ENCODE peak calls at places on chromosomes 3 and 15, in nine cellular contexts. K, W, J, H, Y, S, M, X and P are unnamed samples.

GRCh38 chr15:67126551-67127333 is 61.3 kb downstream of the SMAD3 start:
- DNase-seq in K (peak; percentile 8), W (no peak), J (no peak), H (no peak), Y (no peak), S (no peak), M (peak; percentile 66), X (no peak), P (no peak)

GRCh38 chr3:54772707-54773106 is 155.2 kb downstream of the LRTM1 start:
- DNase-seq in K (no peak), W (no peak), J (no peak), H (no peak), Y (no peak), S (no peak), M (no peak), X (no peak), P (no peak)

GRCh38 chr15:98801234-98801561 is 152.9 kb downstream of the IGF1R start:
- DNase-seq in K (peak; percentile 12), W (no peak), J (no peak), H (peak; percentile 16), Y (no peak), S (no peak), M (no peak), X (no peak), P (no peak)

GRCh38 chr3:195849322-195850074 is 37.8 kb upstream of the MUC4 start:
- DNase-seq in K (no peak), W (no peak), J (no peak), H (no peak), Y (peak; percentile 70), S (no peak), M (no peak), X (no peak), P (no peak)

GRCh38 chr3:169668081-169668956 is 4.8 kb upstream of the MECOM start:
- DNase-seq in K (peak; percentile 59), W (no peak), J (no peak), H (no peak), Y (peak; percentile 22), S (peak; percentile 47), M (peak; percentile 13), X (no peak), P (peak; percentile 79)

GRCh38 chr3:18246336-18247060 is 178.6 kb downstream of the SATB1 start:
- DNase-seq in K (peak; percentile 5), W (no peak), J (no peak), H (no peak), Y (no peak), S (no peak), M (no peak), X (no peak), P (no peak)

GRCh38 chr3:277873-278272 is 81.3 kb downstream of the CHL1 start:
- DNase-seq in K (no peak), W (no peak), J (no peak), H (no peak), Y (no peak), S (no peak), M (no peak), X (no peak), P (no peak)

GRCh38 chr15:59741274-59741906 is 52.3 kb upstream of the BNIP2 start:
- DNase-seq in K (peak; percentile 87), W (no peak), J (peak; percentile 5), H (no peak), Y (no peak), S (no peak), M (peak; percentile 17), X (no peak), P (no peak)

GRCh38 chr3:65749066-65749465 is 289.7 kb downstream of the MAGI1 start:
- DNase-seq in K (no peak), W (no peak), J (no peak), H (no peak), Y (no peak), S (no peak), M (no peak), X (no peak), P (no peak)

GRCh38 chr15:39631357-39631756 is 50.5 kb downstream of the THBS1 start:
- DNase-seq in K (no peak), W (no peak), J (peak; percentile 55), H (no peak), Y (peak; percentile 22), S (no peak), M (peak; percentile 15), X (no peak), P (no peak)

GRCh38 chr3:30355622-30356021 is 250.8 kb upstream of the TGFBR2 start:
- DNase-seq in K (peak; percentile 39), W (no peak), J (peak; percentile 53), H (no peak), Y (no peak), S (no peak), M (no peak), X (no peak), P (no peak)